ENCODE peak calls at places on chromosomes 12 and 14, in seven cellular contexts. B is astrocyte of the spinal cord; D is T-helper 2 cell; T is ACHN; V is lower leg skin; U is fibroblast of pulmonary artery; M is stimulated activated CD4-positive, alpha-beta T cell treated with anti-CD3 and anti-CD28 coated beads, Interleukin-4, amount 100 ng/mL, for 4 hours. A is an unnamed sample.

GRCh38 chr14:64760146-64760755 is 56.0 kb downstream of the PLEKHG3 start:
- DNase-seq in B (peak; percentile 41), M (peak; percentile 51), V (no peak), D (peak; percentile 57), T (peak; percentile 44), U (peak; percentile 54), A (peak; percentile 43)

GRCh38 chr14:100875126-100875525 is 28.4 kb downstream of the RTL1 start:
- DNase-seq in B (no peak), U (no peak), M (no peak), T (no peak), V (no peak), D (no peak), A (no peak)

GRCh38 chr14:76908834-76909233 is 82.6 kb downstream of the LRRC74A start:
- DNase-seq in U (no peak), B (no peak), M (no peak), T (no peak), D (peak; percentile 45), V (no peak), A (peak; percentile 13)

GRCh38 chr12:56933826-56934625 is at the start of gene SDR9C7:
- DNase-seq in D (no peak), V (no peak), T (no peak), M (no peak), U (no peak), B (no peak), A (no peak)

GRCh38 chr12:12403264-12404248 is 46.7 kb downstream of the BORCS5 start:
- DNase-seq in V (no peak), M (no peak), D (no peak), U (peak; percentile 25), T (no peak), B (no peak), A (no peak)

GRCh38 chr14:59474172-59474571 is 9.0 kb upstream of the GPR135 start:
- DNase-seq in V (no peak), T (no peak), M (no peak), U (peak; percentile 76), B (peak; percentile 76), D (no peak), A (no peak)

GRCh38 chr12:131616316-131617098 is 94.4 kb upstream of the SFSWAP start:
- DNase-seq in D (no peak), M (no peak), V (no peak), U (no peak), T (no peak), B (no peak), A (no peak)

GRCh38 chr12:96078281-96078761 is 42.9 kb upstream of the LTA4H start:
- DNase-seq in B (no peak), T (no peak), U (peak; percentile 38), M (no peak), D (no peak), V (no peak), A (no peak)

GRCh38 chr12:81369175-81369574 is 291.3 kb downstream of the ACSS3 start:
- DNase-seq in T (no peak), D (no peak), V (no peak), M (no peak), B (no peak), U (no peak), A (no peak)

GRCh38 chr14:100369019-100369418 is 45.9 kb downstream of the SLC25A47 start:
- DNase-seq in D (no peak), B (no peak), M (no peak), T (no peak), U (no peak), V (no peak), A (no peak)

A was measured in CD8-positive, alpha-beta T cell.